ENCODE peak calls at places on chromosomes 7 and 10, in nine cellular contexts. D is HCT116; R is ovary; C is CD4-positive, alpha-beta memory T cell; G is adrenal gland; Z is Peyer's patch; N is lower lobe of right lung; L is SJSA1; K is ascending aorta. F is an unnamed sample.

GRCh38 chr7:123974326-123974908 is 49.4 kb downstream of the SPAM1 start:
- DNase-seq in D (no peak), K (no peak), G (no peak), Z (no peak), R (no peak), C (no peak), N (no peak), L (no peak), F (no peak)

GRCh38 chr10:119306514-119306951 is 99.2 kb downstream of the GRK5 start:
- DNase-seq in N (no peak), Z (peak; percentile 92), L (no peak), C (peak; percentile 77), G (no peak), K (no peak), D (no peak), R (no peak), F (no peak)

GRCh38 chr10:48599830-48600134 is 5.1 kb downstream of the ARHGAP22 start:
- DNase-seq in N (no peak), D (no peak), G (no peak), C (no peak), L (no peak), R (no peak), Z (no peak), K (no peak), F (no peak)

GRCh38 chr10:93629636-93630291 is 17.4 kb downstream of the PDE6C start:
- DNase-seq in Z (no peak), N (no peak), D (no peak), L (no peak), C (no peak), K (no peak), G (no peak), R (no peak), F (no peak)

GRCh38 chr10:562142-562541 is 127.3 kb downstream of the DIP2C start:
- DNase-seq in K (no peak), L (no peak), C (no peak), R (no peak), D (no peak), Z (no peak), G (no peak), N (no peak), F (no peak)

GRCh38 chr7:12711124-12711523 is 23.7 kb downstream of the ARL4A start:
- DNase-seq in L (no peak), C (no peak), N (no peak), G (no peak), D (no peak), R (no peak), Z (no peak), K (no peak), F (no peak)

GRCh38 chr10:32256613-32257437 is 90.1 kb downstream of the EPC1 start:
- DNase-seq in K (no peak), Z (peak; percentile 89), R (peak; percentile 77), D (peak; percentile 57), G (peak; percentile 63), C (peak; percentile 67), N (peak; percentile 74), L (no peak), F (peak; percentile 60)

GRCh38 chr7:48112431-48113165 is 23.5 kb downstream of the UPP1 start:
- DNase-seq in Z (no peak), C (no peak), K (no peak), N (no peak), L (no peak), R (no peak), D (no peak), G (no peak), F (no peak)

GRCh38 chr10:454860-455259 is 234.6 kb downstream of the DIP2C start:
- DNase-seq in N (no peak), G (peak; percentile 66), Z (no peak), C (no peak), R (peak; percentile 82), K (no peak), D (peak; percentile 68), L (peak; percentile 69), F (no peak)

GRCh38 chr7:95324396-95324795 is at the start of gene PON1:
- DNase-seq in C (no peak), D (no peak), K (no peak), Z (peak; percentile 46), L (no peak), R (no peak), G (no peak), N (no peak), F (peak; percentile 87)

DNA sequence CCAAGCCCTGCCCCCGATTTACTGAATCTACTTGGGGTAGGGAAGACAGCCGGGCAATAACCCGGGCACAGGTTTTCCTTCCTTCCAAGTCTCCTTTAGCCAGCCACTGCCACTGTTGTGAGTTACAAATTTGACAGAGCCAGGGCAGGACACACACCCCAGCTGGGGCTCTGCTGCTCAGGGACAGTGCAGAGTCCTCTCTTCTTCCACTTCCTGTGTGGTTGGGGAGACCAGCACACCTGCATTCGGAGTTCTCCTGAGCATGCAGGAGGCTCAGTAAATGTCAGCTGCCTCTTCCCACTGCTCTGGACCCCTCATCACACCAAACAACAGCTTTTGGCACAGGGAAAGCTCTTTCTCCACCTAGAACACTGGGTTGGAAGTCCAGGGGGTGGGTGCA is 21.3 kb downstream of the CHST15 start:
- DNase-seq in R (no peak), C (no peak), Z (peak; percentile 74), N (no peak), L (no peak), D (no peak), K (no peak), G (no peak), F (no peak)
- H3K4me1 ChIP-seq in R (peaks cover 27% of the 10 kb centered on the region), C (no peaks in the 10 kb centered on the region), Z (peaks cover 35% of the 10 kb centered on the region), N (peaks cover 17% of the 10 kb centered on the region), L (no peaks in the 10 kb centered on the region), D (no peaks in the 10 kb centered on the region), K (no peaks in the 10 kb centered on the region), G (peaks cover 6% of the 10 kb centered on the region), F (no peaks in the 10 kb centered on the region)

DNA sequence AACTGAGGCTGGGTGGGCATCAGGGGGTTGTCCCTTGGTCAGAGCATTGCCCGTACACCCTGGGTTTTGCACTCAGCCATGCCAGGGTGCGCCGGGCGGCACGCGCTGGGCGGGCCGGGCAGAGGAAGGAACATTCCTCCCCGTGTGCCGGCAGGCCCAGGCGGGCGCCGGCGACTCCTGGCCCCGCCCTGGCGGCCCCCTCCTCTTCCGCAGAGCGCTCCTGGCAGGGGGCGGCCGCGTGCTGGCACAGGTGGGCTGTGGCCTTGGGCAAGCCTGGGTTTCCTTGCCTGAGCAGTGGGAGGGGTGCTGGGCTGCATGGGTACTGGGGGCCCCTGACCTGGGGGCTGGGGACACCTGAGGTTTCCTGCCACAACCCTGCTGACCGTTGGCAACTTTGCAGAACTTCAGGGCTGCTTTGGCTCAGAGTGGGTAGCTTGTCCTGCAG is 3.9 kb downstream of the LFNG start:
- DNase-seq in C (no peak), Z (no peak), N (peak; percentile 77), D (no peak), R (no peak), L (no peak), G (no peak), K (no peak), F (no peak)
- H3K27ac ChIP-seq in C (peak overlapping the region; percentile 80), Z (peak overlapping the region; percentile 90), N (peak overlapping the region; percentile 92), D (peak overlapping the region; percentile 98), R (no peak overlapping the region), L (no peak overlapping the region), G (no peak overlapping the region), K (no peak overlapping the region), F (no peak overlapping the region)

GRCh38 chr7:158547817-158548216 is 39.8 kb downstream of the PTPRN2 start:
- DNase-seq in C (no peak), D (no peak), L (no peak), Z (no peak), K (no peak), R (no peak), G (no peak), N (peak; percentile 37), F (no peak)

GRCh38 chr7:158544708-158545107 is 42.9 kb downstream of the PTPRN2 start:
- DNase-seq in D (no peak), N (no peak), K (no peak), Z (no peak), R (no peak), C (no peak), G (no peak), L (no peak), F (no peak)

GRCh38 chr7:158548726-158549125 is 38.9 kb downstream of the PTPRN2 start:
- DNase-seq in G (no peak), D (no peak), R (no peak), C (no peak), K (no peak), N (no peak), Z (no peak), L (no peak), F (no peak)

GRCh38 chr7:158546214-158546613 is 41.4 kb downstream of the PTPRN2 start:
- DNase-seq in N (no peak), D (no peak), L (no peak), R (no peak), Z (no peak), K (no peak), C (no peak), G (no peak), F (no peak)

DNA sequence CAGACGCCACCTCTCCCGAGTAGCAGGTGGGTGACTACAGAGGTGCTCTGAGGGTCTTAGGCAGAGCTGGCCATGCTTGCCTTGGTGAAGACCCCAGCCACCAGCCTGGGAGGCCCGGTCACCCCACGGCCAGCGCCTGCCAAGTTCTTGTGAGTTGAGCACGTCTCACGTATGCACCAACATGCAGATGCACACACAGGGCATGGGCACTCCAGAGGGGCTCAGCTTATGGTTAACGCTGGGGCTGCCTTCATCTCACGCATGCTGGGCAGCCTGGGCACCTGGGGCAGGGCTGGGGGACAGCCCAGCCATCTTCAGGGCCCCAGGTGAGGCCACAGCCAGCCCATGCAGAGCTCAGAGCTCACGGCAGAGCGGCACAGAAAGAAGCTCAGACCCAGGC is 41.0 kb downstream of the PTPRN2 start:
- DNase-seq in L (no peak), C (no peak), N (no peak), Z (no peak), R (no peak), G (no peak), K (no peak), D (no peak), F (no peak)
- H3K9me3 ChIP-seq in L (no peaks in the 10 kb centered on the region), C (no peaks in the 10 kb centered on the region), N (no peaks in the 10 kb centered on the region), Z (no peaks in the 10 kb centered on the region), R (no peaks in the 10 kb centered on the region), G (no peaks in the 10 kb centered on the region), K (no peaks in the 10 kb centered on the region), D (no peaks in the 10 kb centered on the region), F (no peaks in the 10 kb centered on the region)

DNA sequence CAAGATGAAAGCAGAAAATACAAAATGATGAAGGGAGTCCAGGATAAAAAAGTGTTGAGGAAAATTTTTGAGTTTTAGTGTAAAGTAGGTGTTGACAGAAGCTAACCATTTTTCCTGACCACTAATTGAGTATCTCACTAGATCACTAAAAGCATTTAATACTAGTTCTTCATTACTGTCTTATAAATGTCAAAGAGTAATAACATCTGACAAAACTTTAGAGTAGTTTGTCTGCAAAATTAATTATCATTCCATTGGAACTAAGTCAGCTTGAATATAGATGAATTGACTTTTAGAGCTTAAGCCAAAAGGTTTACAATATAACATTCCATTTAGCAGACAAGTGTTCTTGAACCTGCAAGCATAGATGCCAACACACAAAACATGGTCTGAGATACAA is 232.9 kb downstream of the FOXP2 start:
- DNase-seq in G (no peak), Z (no peak), D (no peak), R (no peak), N (no peak), K (no peak), C (no peak), L (no peak), F (no peak)
- H3K4me1 ChIP-seq in G (no peaks in the 10 kb centered on the region), Z (no peaks in the 10 kb centered on the region), D (no peaks in the 10 kb centered on the region), R (no peaks in the 10 kb centered on the region), N (no peaks in the 10 kb centered on the region), K (no peaks in the 10 kb centered on the region), C (no peaks in the 10 kb centered on the region), L (no peaks in the 10 kb centered on the region), F (no peaks in the 10 kb centered on the region)